ENCODE peak calls at places on chromosomes 7 and 10, in seven cellular contexts. One of them, this sample, is unnamed.

GRCh38 chr7:70972693-70973092 is 159.3 kb upstream of the GALNT17 start:
- DNase-seq in CD4-positive, alpha-beta memory T cell: no peak
- DNase-seq in tibial artery: no peak
- DNase-seq in lower lobe of right lung: no peak
- DNase-seq in cardiac muscle cell: no peak
- DNase-seq in left ventricle myocardium inferior: no peak
- DNase-seq in pancreas: no peak
- DNase-seq in this sample: no peak

GRCh38 chr10:49164587-49165188 is 23.5 kb downstream of the TMEM273 start:
- DNase-seq in CD4-positive, alpha-beta memory T cell: no peak
- DNase-seq in tibial artery: no peak
- DNase-seq in lower lobe of right lung: no peak
- DNase-seq in cardiac muscle cell: peak; percentile 75
- DNase-seq in left ventricle myocardium inferior: no peak
- DNase-seq in pancreas: peak; percentile 13
- DNase-seq in this sample: no peak

GRCh38 chr10:79090134-79090803 is 21.5 kb downstream of the ZMIZ1 start:
- DNase-seq in CD4-positive, alpha-beta memory T cell: no peak
- DNase-seq in tibial artery: no peak
- DNase-seq in lower lobe of right lung: no peak
- DNase-seq in cardiac muscle cell: no peak
- DNase-seq in left ventricle myocardium inferior: no peak
- DNase-seq in pancreas: no peak
- DNase-seq in this sample: no peak

GRCh38 chr7:133301444-133301843 is 48.6 kb downstream of the EXOC4 start:
- DNase-seq in CD4-positive, alpha-beta memory T cell: no peak
- DNase-seq in tibial artery: no peak
- DNase-seq in lower lobe of right lung: no peak
- DNase-seq in cardiac muscle cell: no peak
- DNase-seq in left ventricle myocardium inferior: no peak
- DNase-seq in pancreas: no peak
- DNase-seq in this sample: no peak

GRCh38 chr7:155803418-155804376 is 8.6 kb downstream of the SHH start:
- DNase-seq in CD4-positive, alpha-beta memory T cell: no peak
- DNase-seq in tibial artery: no peak
- DNase-seq in lower lobe of right lung: peak; percentile 91
- DNase-seq in cardiac muscle cell: no peak
- DNase-seq in left ventricle myocardium inferior: no peak
- DNase-seq in pancreas: no peak
- DNase-seq in this sample: no peak

GRCh38 chr7:5594616-5595544 is 171.2 kb upstream of the TNRC18 start:
- DNase-seq in CD4-positive, alpha-beta memory T cell: no peak
- DNase-seq in tibial artery: no peak
- DNase-seq in lower lobe of right lung: no peak
- DNase-seq in cardiac muscle cell: peak; percentile 70
- DNase-seq in left ventricle myocardium inferior: no peak
- DNase-seq in pancreas: no peak
- DNase-seq in this sample: peak; percentile 61

GRCh38 chr7:32891046-32891799 is at the start of gene KBTBD2:
- DNase-seq in CD4-positive, alpha-beta memory T cell: peak; percentile 82
- DNase-seq in tibial artery: peak; percentile 91
- DNase-seq in lower lobe of right lung: peak; percentile 91
- DNase-seq in cardiac muscle cell: peak; percentile 91
- DNase-seq in left ventricle myocardium inferior: peak; percentile 88
- DNase-seq in pancreas: peak; percentile 81
- DNase-seq in this sample: peak; percentile 88

GRCh38 chr10:16491933-16492332 is 29.7 kb downstream of the C1QL3 start:
- DNase-seq in CD4-positive, alpha-beta memory T cell: no peak
- DNase-seq in tibial artery: no peak
- DNase-seq in lower lobe of right lung: no peak
- DNase-seq in cardiac muscle cell: no peak
- DNase-seq in left ventricle myocardium inferior: no peak
- DNase-seq in pancreas: no peak
- DNase-seq in this sample: no peak

GRCh38 chr7:128266891-128267839 is 26.1 kb downstream of the LEP start:
- DNase-seq in CD4-positive, alpha-beta memory T cell: no peak
- DNase-seq in tibial artery: peak; percentile 74
- DNase-seq in lower lobe of right lung: no peak
- DNase-seq in cardiac muscle cell: peak; percentile 17
- DNase-seq in left ventricle myocardium inferior: peak; percentile 54
- DNase-seq in pancreas: peak; percentile 71
- DNase-seq in this sample: peak; percentile 73

GRCh38 chr10:60573342-60573741 is 183.7 kb upstream of the ANK3 start:
- DNase-seq in CD4-positive, alpha-beta memory T cell: peak; percentile 5
- DNase-seq in tibial artery: no peak
- DNase-seq in lower lobe of right lung: no peak
- DNase-seq in cardiac muscle cell: peak; percentile 34
- DNase-seq in left ventricle myocardium inferior: no peak
- DNase-seq in pancreas: no peak
- DNase-seq in this sample: no peak

GRCh38 chr7:85770332-85770731 is 583.5 kb upstream of the SEMA3D start:
- DNase-seq in CD4-positive, alpha-beta memory T cell: no peak
- DNase-seq in tibial artery: no peak
- DNase-seq in lower lobe of right lung: no peak
- DNase-seq in cardiac muscle cell: no peak
- DNase-seq in left ventricle myocardium inferior: no peak
- DNase-seq in pancreas: no peak
- DNase-seq in this sample: no peak

GRCh38 chr7:128032605-128033235 is 1.5 kb upstream of the LRRC4 start:
- DNase-seq in CD4-positive, alpha-beta memory T cell: no peak
- DNase-seq in tibial artery: no peak
- DNase-seq in lower lobe of right lung: peak; percentile 58
- DNase-seq in cardiac muscle cell: no peak
- DNase-seq in left ventricle myocardium inferior: peak; percentile 24
- DNase-seq in pancreas: no peak
- DNase-seq in this sample: no peak

GRCh38 chr10:83908506-83908905 is 230.8 kb upstream of the GHITM start:
- DNase-seq in CD4-positive, alpha-beta memory T cell: no peak
- DNase-seq in tibial artery: no peak
- DNase-seq in lower lobe of right lung: no peak
- DNase-seq in cardiac muscle cell: no peak
- DNase-seq in left ventricle myocardium inferior: no peak
- DNase-seq in pancreas: no peak
- DNase-seq in this sample: no peak

GRCh38 chr7:50803359-50804337 is 21.0 kb upstream of the GRB10 start:
- DNase-seq in CD4-positive, alpha-beta memory T cell: no peak
- DNase-seq in tibial artery: no peak
- DNase-seq in lower lobe of right lung: no peak
- DNase-seq in cardiac muscle cell: no peak
- DNase-seq in left ventricle myocardium inferior: no peak
- DNase-seq in pancreas: no peak
- DNase-seq in this sample: no peak

GRCh38 chr10:35274511-35275060 is 61.7 kb upstream of the CCNY start:
- DNase-seq in CD4-positive, alpha-beta memory T cell: no peak
- DNase-seq in tibial artery: no peak
- DNase-seq in lower lobe of right lung: no peak
- DNase-seq in cardiac muscle cell: no peak
- DNase-seq in left ventricle myocardium inferior: no peak
- DNase-seq in pancreas: no peak
- DNase-seq in this sample: no peak

GRCh38 chr10:97773096-97773495 is 1.3 kb upstream of the SFRP5 start:
- DNase-seq in CD4-positive, alpha-beta memory T cell: no peak
- DNase-seq in tibial artery: no peak
- DNase-seq in lower lobe of right lung: no peak
- DNase-seq in cardiac muscle cell: no peak
- DNase-seq in left ventricle myocardium inferior: no peak
- DNase-seq in pancreas: no peak
- DNase-seq in this sample: no peak

GRCh38 chr10:44384601-44385422 is at the start of gene CXCL12:
- DNase-seq in CD4-positive, alpha-beta memory T cell: no peak
- DNase-seq in tibial artery: peak; percentile 65
- DNase-seq in lower lobe of right lung: no peak
- DNase-seq in cardiac muscle cell: peak; percentile 65
- DNase-seq in left ventricle myocardium inferior: peak; percentile 72
- DNase-seq in pancreas: peak; percentile 68
- DNase-seq in this sample: peak; percentile 66

GRCh38 chr10:44383749-44384600 is 922 bp downstream of the CXCL12 start:
- DNase-seq in CD4-positive, alpha-beta memory T cell: no peak
- DNase-seq in tibial artery: peak; percentile 71
- DNase-seq in lower lobe of right lung: no peak
- DNase-seq in cardiac muscle cell: peak; percentile 63
- DNase-seq in left ventricle myocardium inferior: peak; percentile 51
- DNase-seq in pancreas: no peak
- DNase-seq in this sample: peak; percentile 81

GRCh38 chr10:44382131-44382858 is 2.6 kb downstream of the CXCL12 start:
- DNase-seq in CD4-positive, alpha-beta memory T cell: no peak
- DNase-seq in tibial artery: peak; percentile 50
- DNase-seq in lower lobe of right lung: no peak
- DNase-seq in cardiac muscle cell: no peak
- DNase-seq in left ventricle myocardium inferior: no peak
- DNase-seq in pancreas: no peak
- DNase-seq in this sample: no peak

GRCh38 chr10:44380829-44381600 is 3.9 kb downstream of the CXCL12 start:
- DNase-seq in CD4-positive, alpha-beta memory T cell: no peak
- DNase-seq in tibial artery: peak; percentile 27
- DNase-seq in lower lobe of right lung: no peak
- DNase-seq in cardiac muscle cell: no peak
- DNase-seq in left ventricle myocardium inferior: no peak
- DNase-seq in pancreas: peak; percentile 40
- DNase-seq in this sample: no peak

GRCh38 chr10:44382981-44383748 is 1.7 kb downstream of the CXCL12 start:
- DNase-seq in CD4-positive, alpha-beta memory T cell: no peak
- DNase-seq in tibial artery: peak; percentile 51
- DNase-seq in lower lobe of right lung: no peak
- DNase-seq in cardiac muscle cell: no peak
- DNase-seq in left ventricle myocardium inferior: no peak
- DNase-seq in pancreas: no peak
- DNase-seq in this sample: no peak
- H3K4me3 ChIP-seq in CD4-positive, alpha-beta memory T cell: no peak overlapping the region
- H3K4me3 ChIP-seq in tibial artery: peak overlapping the region; percentile 69
- H3K4me3 ChIP-seq in lower lobe of right lung: peak overlapping the region; percentile 63
- H3K4me3 ChIP-seq in cardiac muscle cell: peak overlapping the region; percentile 40
- H3K4me3 ChIP-seq in left ventricle myocardium inferior: peak overlapping the region; percentile 93
- H3K4me3 ChIP-seq in pancreas: peak overlapping the region; percentile 74
- H3K4me3 ChIP-seq in this sample: peak overlapping the region; percentile 74

GRCh38 chr10:87670591-87670990 is 10.9 kb downstream of the PAPSS2 start:
- DNase-seq in CD4-positive, alpha-beta memory T cell: no peak
- DNase-seq in tibial artery: no peak
- DNase-seq in lower lobe of right lung: no peak
- DNase-seq in cardiac muscle cell: no peak
- DNase-seq in left ventricle myocardium inferior: no peak
- DNase-seq in pancreas: no peak
- DNase-seq in this sample: no peak
- H3K27ac ChIP-seq in CD4-positive, alpha-beta memory T cell: no peak overlapping the region
- H3K27ac ChIP-seq in tibial artery: no peak overlapping the region
- H3K27ac ChIP-seq in lower lobe of right lung: no peak overlapping the region
- H3K27ac ChIP-seq in cardiac muscle cell: no peak overlapping the region
- H3K27ac ChIP-seq in left ventricle myocardium inferior: no peak overlapping the region
- H3K27ac ChIP-seq in pancreas: no peak overlapping the region
- H3K27ac ChIP-seq in this sample: no peak overlapping the region

DNA sequence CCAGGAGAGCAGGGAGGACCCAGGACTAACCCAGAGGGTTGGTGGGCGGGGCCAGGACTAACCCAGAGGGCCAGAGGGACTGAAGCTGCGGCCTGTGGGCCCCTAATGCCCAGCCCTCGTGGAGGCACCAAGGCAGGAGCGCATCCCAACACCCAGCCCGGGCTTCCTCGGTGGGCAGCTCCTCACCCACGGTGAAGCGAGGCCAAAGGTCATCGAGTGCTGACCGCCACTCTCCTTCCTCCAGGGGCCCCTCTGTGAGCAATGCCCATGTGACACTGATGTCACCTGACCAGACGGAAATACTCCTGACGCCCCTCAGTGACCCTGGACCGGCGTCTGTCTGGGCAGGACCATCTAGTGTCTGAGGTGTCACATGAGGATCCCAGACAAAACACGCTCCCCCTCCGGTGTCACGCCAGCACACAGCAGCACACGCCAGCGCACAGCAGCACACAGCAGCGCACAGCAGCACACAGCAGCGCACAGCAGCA is 28.7 kb upstream of the GPR146 start:
- DNase-seq in CD4-positive, alpha-beta memory T cell: no peak
- DNase-seq in tibial artery: no peak
- DNase-seq in lower lobe of right lung: no peak
- DNase-seq in cardiac muscle cell: no peak
- DNase-seq in left ventricle myocardium inferior: no peak
- DNase-seq in pancreas: no peak
- DNase-seq in this sample: peak; percentile 13
- H3K4me1 ChIP-seq in CD4-positive, alpha-beta memory T cell: peaks cover 17% of the 10 kb centered on the region
- H3K4me1 ChIP-seq in tibial artery: peaks cover 8% of the 10 kb centered on the region
- H3K4me1 ChIP-seq in lower lobe of right lung: no peaks in the 10 kb centered on the region
- H3K4me1 ChIP-seq in cardiac muscle cell: no peaks in the 10 kb centered on the region
- H3K4me1 ChIP-seq in left ventricle myocardium inferior: peaks cover 8% of the 10 kb centered on the region
- H3K4me1 ChIP-seq in pancreas: no peaks in the 10 kb centered on the region
- H3K4me1 ChIP-seq in this sample: peaks cover 2% of the 10 kb centered on the region

GRCh38 chr10:1736972-1737221 is 428 bp downstream of the ADARB2 start:
- DNase-seq in CD4-positive, alpha-beta memory T cell: no peak
- DNase-seq in tibial artery: no peak
- DNase-seq in lower lobe of right lung: no peak
- DNase-seq in cardiac muscle cell: no peak
- DNase-seq in left ventricle myocardium inferior: no peak
- DNase-seq in pancreas: no peak
- DNase-seq in this sample: no peak

GRCh38 chr10:1736180-1736971 is 949 bp downstream of the ADARB2 start:
- DNase-seq in CD4-positive, alpha-beta memory T cell: no peak
- DNase-seq in tibial artery: no peak
- DNase-seq in lower lobe of right lung: no peak
- DNase-seq in cardiac muscle cell: peak; percentile 36
- DNase-seq in left ventricle myocardium inferior: no peak
- DNase-seq in pancreas: no peak
- DNase-seq in this sample: no peak

GRCh38 chr10:1738950-1739349 is 1.6 kb upstream of the ADARB2 start:
- DNase-seq in CD4-positive, alpha-beta memory T cell: no peak
- DNase-seq in tibial artery: no peak
- DNase-seq in lower lobe of right lung: no peak
- DNase-seq in cardiac muscle cell: peak; percentile 56
- DNase-seq in left ventricle myocardium inferior: no peak
- DNase-seq in pancreas: no peak
- DNase-seq in this sample: no peak

GRCh38 chr10:1735562-1735961 is 1.8 kb downstream of the ADARB2 start:
- DNase-seq in CD4-positive, alpha-beta memory T cell: no peak
- DNase-seq in tibial artery: no peak
- DNase-seq in lower lobe of right lung: no peak
- DNase-seq in cardiac muscle cell: no peak
- DNase-seq in left ventricle myocardium inferior: no peak
- DNase-seq in pancreas: no peak
- DNase-seq in this sample: no peak

DNA sequence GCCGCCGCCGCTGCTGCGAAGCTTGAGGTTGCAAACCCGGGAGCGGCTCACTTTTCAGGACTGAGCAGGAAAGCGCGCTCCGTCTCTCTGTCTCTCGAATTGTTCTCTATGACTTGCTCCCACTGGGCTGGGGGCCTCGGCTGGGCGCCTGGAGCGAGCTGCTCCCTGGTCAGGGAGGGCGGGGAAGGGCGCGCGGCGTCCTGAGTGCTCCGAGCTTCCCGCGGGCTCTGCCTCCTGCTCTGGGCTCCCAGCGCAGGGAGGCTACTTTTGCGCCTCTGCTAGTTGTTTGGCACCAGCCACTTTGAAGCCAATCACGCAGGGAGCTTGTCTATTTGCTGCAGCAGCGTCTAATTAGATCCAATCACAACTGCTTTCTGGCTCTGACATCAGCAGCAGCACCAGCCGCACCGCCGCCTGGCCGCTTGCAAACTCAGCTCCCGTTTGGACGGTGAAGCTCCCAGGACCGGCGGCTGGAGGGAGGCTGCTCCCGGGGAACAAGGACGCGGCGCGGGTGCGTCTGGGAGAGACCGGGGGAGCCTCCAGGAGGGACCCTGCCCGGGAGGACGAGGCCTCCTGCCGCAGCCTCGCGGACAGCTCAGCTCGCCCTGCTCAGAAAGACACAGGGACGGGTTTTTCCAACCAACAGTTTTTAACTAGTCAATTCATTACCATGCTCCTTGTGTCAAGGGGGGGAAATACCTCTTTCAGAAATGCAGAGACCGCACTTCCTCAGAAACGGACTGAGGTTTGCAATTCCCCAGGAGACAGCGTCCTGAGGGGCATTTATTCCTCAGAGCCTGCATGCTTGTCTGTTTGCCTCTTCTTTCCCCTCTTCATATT is at the start of gene ADARB2:
- DNase-seq in CD4-positive, alpha-beta memory T cell: no peak
- DNase-seq in tibial artery: no peak
- DNase-seq in lower lobe of right lung: no peak
- DNase-seq in cardiac muscle cell: peak; percentile 92
- DNase-seq in left ventricle myocardium inferior: no peak
- DNase-seq in pancreas: peak; percentile 5
- DNase-seq in this sample: no peak
- H3K4me3 ChIP-seq in CD4-positive, alpha-beta memory T cell: no peak within 1 kb of the TSS
- H3K4me3 ChIP-seq in tibial artery: no peak within 1 kb of the TSS
- H3K4me3 ChIP-seq in lower lobe of right lung: peak within 1 kb of the TSS; percentile 29
- H3K4me3 ChIP-seq in cardiac muscle cell: peak within 1 kb of the TSS; percentile 36
- H3K4me3 ChIP-seq in left ventricle myocardium inferior: peak within 1 kb of the TSS; percentile 57
- H3K4me3 ChIP-seq in pancreas: no peak within 1 kb of the TSS
- H3K4me3 ChIP-seq in this sample: peak within 1 kb of the TSS; percentile 28

This sample was measured in psoas muscle.